ENCODE peak calls at places on chromosome 20, in six cellular contexts. I is cardiac muscle cell, W is right atrium auricular region, G is kidney epithelial cell, Z is endodermal cell, O is fibroblast of lung. S is an unnamed sample.

GRCh38 chr20:11344939-11345338 is 572.8 kb upstream of the BTBD3 start:
- DNase-seq in Z (no peak), W (no peak), G (no peak), I (no peak), O (no peak), S (no peak)

GRCh38 chr20:31987744-31988143 is 19.8 kb downstream of the XKR7 start:
- DNase-seq in I (no peak), G (no peak), Z (no peak), W (no peak), O (no peak), S (no peak)

GRCh38 chr20:32742322-32743236 is 688 bp downstream of the COMMD7 start:
- DNase-seq in I (no peak), W (no peak), Z (peak; percentile 89), O (no peak), G (no peak), S (no peak)

GRCh38 chr20:26209171-26209941 is 512.7 kb upstream of the ZNF337 start:
- DNase-seq in G (no peak), I (peak; percentile 31), O (no peak), W (no peak), Z (peak; percentile 76), S (peak; percentile 77)

GRCh38 chr20:33477386-33478234 is 12.3 kb upstream of the CBFA2T2 start:
- DNase-seq in Z (peak; percentile 62), W (no peak), I (peak; percentile 20), G (no peak), O (no peak), S (no peak)

GRCh38 chr20:37558779-37559178 is 31.1 kb upstream of the BLCAP start:
- DNase-seq in G (no peak), I (no peak), Z (no peak), O (no peak), W (no peak), S (no peak)

GRCh38 chr20:40960101-40960500 is 68.5 kb upstream of the TOP1 start:
- DNase-seq in I (no peak), O (no peak), W (no peak), Z (no peak), G (no peak), S (no peak)

GRCh38 chr20:42255820-42256219 is 637.6 kb upstream of the CHD6 start:
- DNase-seq in Z (no peak), O (no peak), G (no peak), I (no peak), W (no peak), S (no peak)

GRCh38 chr20:41058007-41058673 is 29.5 kb downstream of the TOP1 start:
- DNase-seq in I (no peak), Z (no peak), G (peak; percentile 65), O (peak; percentile 58), W (no peak), S (peak; percentile 83)

GRCh38 chr20:48695255-48695654 is 132.5 kb downstream of the PREX1 start:
- DNase-seq in O (no peak), Z (no peak), G (no peak), W (no peak), I (peak; percentile 87), S (peak; percentile 79)

GRCh38 chr20:48695738-48696137 is 132.1 kb downstream of the PREX1 start:
- DNase-seq in G (no peak), W (no peak), Z (no peak), O (no peak), I (no peak), S (no peak)

GRCh38 chr20:48701702-48702101 is 126.1 kb downstream of the PREX1 start:
- DNase-seq in W (no peak), O (no peak), Z (no peak), G (no peak), I (no peak), S (no peak)

GRCh38 chr20:48697845-48698491 is 129.8 kb downstream of the PREX1 start:
- DNase-seq in W (no peak), G (peak; percentile 44), O (peak; percentile 79), I (peak; percentile 97), Z (no peak), S (peak; percentile 87)

DNA sequence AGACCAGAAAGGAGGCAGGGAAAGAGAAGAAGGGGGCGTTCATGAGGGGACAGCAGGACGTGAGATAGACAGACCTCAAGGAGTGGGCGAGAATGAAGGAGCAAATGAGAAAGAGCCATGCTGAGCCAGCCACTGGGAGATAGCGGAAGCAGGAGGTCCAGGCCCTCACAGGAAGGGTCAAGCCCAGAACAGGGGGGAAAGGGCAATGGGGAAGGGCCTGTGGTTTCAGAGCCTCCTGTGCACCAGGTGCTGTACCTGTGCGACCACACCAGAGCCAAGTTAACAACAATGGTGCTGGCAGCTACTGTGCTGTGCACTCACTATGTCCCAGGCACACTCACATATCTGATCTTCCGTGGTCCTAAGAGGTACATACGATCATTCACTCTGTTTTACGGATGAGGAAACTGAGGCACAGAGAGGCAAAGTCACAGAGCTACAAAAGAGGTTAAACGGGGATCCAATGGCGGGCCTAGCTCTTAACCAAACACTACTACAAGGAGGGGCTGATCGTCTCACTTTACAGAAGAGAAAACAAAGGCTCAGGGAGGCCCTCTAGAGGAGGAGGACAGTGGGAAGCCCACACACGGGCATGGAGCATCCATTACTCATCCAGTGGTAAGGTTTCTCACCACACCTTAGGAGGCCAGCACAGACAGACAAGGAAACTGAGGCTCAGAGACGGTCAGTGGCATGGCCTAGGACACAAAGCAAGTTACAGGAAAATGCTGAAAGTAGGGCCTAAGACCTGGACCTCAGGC is 129.1 kb downstream of the PREX1 start:
- DNase-seq in Z (peak; percentile 66), W (no peak), G (no peak), I (no peak), O (no peak), S (no peak)
- TF ChIP-seq CTCF in Z (peak; percentile 64), W (no peak), G (no peak), I (no peak), O (peak; percentile 16), S (no peak)

GRCh38 chr20:46112430-46113020 is 5.6 kb upstream of the CD40 start:
- DNase-seq in I (no peak), Z (peak; percentile 47), W (no peak), O (no peak), G (no peak), S (no peak)

GRCh38 chr20:46111836-46112212 is 6.3 kb upstream of the CD40 start:
- DNase-seq in I (no peak), Z (no peak), G (no peak), W (no peak), O (no peak), S (no peak)

GRCh38 chr20:46111028-46111835 is 6.9 kb upstream of the CD40 start:
- DNase-seq in I (no peak), Z (no peak), W (no peak), G (no peak), O (peak; percentile 44), S (no peak)

GRCh38 chr20:46108976-46109375 is 9.1 kb upstream of the CD40 start:
- DNase-seq in Z (no peak), G (no peak), I (no peak), W (no peak), O (no peak), S (no peak)

GRCh38 chr20:46108435-46108841 is 9.7 kb upstream of the CD40 start:
- DNase-seq in W (no peak), I (no peak), Z (no peak), O (no peak), G (no peak), S (no peak)
- H3K4me3 ChIP-seq in W (no peak overlapping the region), I (no peak overlapping the region), Z (no peak overlapping the region), O (no peak overlapping the region), G (no peak overlapping the region), S (no peak overlapping the region)

GRCh38 chr20:4261333-4262284 is 246.3 kb upstream of the RNF24 start:
- DNase-seq in W (no peak), G (no peak), I (no peak), Z (no peak), O (peak; percentile 68), S (peak; percentile 68)
- TF ChIP-seq CTCF in W (no peak), G (no peak), I (no peak), Z (no peak), O (no peak), S (peak; percentile 35)

DNA sequence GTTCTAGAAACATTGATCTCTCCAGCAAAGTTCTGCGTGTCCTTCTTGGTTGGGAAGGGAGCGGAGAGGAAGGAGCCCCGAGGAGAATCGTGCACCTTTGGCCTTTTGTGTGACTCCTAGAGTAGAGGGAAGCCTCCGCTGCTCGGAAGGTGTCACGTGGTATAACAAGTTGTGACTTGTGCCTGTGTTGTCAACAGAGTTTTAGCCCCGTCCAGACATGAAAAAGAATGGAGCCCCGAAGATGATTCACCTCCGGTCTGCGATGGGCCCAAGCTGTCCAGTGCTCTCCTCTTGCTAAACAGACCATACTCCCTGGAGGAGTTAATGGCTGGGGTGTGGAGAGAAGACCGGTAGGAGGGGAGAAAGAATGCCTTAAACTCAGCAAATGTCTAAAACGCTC is 7.0 kb downstream of the EYA2 start:
- DNase-seq in I (no peak), Z (no peak), O (no peak), G (no peak), W (no peak), S (no peak)
- H3K4me3 ChIP-seq in I (no peak overlapping the region), Z (no peak overlapping the region), O (no peak overlapping the region), G (no peak overlapping the region), W (no peak overlapping the region), S (no peak overlapping the region)

DNA sequence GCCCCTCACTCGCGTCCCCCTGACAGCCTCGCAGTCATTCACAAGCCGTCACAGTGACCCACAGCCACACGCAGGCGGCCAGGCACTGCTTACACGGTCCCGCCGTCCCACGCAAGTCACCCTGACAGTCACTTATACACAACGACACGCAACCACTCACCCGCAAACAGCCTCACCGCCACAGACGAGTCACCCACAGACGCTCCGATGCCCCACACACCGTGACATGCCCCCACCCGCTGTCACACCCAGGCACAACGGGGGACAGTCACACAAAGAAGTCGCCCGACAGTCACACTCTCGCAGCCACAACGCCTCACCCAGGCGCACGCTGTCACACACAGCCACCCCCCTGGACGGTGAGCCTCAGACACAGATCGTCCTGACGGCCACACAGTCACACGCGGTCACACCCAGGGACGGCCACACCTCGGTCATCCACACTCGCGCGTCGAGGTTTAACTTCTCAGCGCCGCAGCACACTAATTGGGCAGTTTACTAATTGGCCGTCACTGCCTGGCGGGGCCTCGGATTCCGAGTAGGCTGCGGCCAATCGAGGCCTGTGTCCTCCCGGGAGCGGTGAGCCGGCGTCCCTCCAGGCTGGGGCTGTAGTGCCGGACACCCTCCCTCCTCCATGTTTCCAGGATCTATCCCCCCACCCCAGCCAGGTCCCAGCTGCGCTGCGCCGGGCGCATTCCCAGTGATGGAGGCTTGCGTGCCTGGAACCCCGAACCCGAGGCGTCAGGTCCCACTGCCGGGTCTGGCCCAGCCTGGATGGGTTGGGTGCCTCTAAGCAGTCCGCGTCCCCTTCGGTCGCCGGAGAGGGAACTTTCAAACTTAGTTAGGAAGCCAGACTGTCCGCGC is 789 bp downstream of the TOX2 start:
- DNase-seq in O (peak; percentile 29), G (no peak), W (no peak), I (no peak), Z (peak; percentile 85), S (peak; percentile 24)
- TF ChIP-seq CTCF in O (no peak), G (no peak), W (no peak), I (no peak), Z (no peak), S (no peak)

GRCh38 chr20:38979434-38979833 is 17.3 kb downstream of the DHX35 start:
- DNase-seq in I (no peak), Z (no peak), W (no peak), O (no peak), G (no peak), S (no peak)
- H3K4me3 ChIP-seq in I (no peak overlapping the region), Z (no peak overlapping the region), W (no peak overlapping the region), O (no peak overlapping the region), G (no peak overlapping the region), S (no peak overlapping the region)

GRCh38 chr20:18287915-18288747 is at the start of gene ZNF133:
- DNase-seq in G (peak; percentile 76), W (peak; percentile 95), I (peak; percentile 94), O (peak; percentile 94), Z (peak; percentile 99), S (peak; percentile 88)
- TF ChIP-seq CTCF in G (peak; percentile 17), W (no peak), I (no peak), O (no peak), Z (peak; percentile 16), S (no peak)

GRCh38 chr20:39103732-39104131 is 141.6 kb downstream of the DHX35 start:
- DNase-seq in Z (no peak), I (no peak), W (no peak), G (no peak), O (peak; percentile 4), S (peak; percentile 20)
- H3K4me3 ChIP-seq in Z (no peak overlapping the region), I (no peak overlapping the region), W (no peak overlapping the region), G (no peak overlapping the region), O (no peak overlapping the region), S (no peak overlapping the region)

S was measured in AG10803.